ENCODE peak calls at places on chromosome X, in ten cellular contexts. L is transverse colon, H is PC-9, Y is tibial nerve, U is fibroblast of mammary gland, O is Peyer's patch, B is colonic mucosa, W is hepatocyte, P is heart right ventricle, G is cardiac muscle cell. T is an unnamed sample.

GRCh38 chrX:15464704-15465103 is 28.4 kb downstream of the PIR start:
- DNase-seq in L (no peak), H (no peak), Y (no peak), U (peak), O (no peak), B (no peak), W (no peak), P (no peak), G (no peak), T (no peak)

GRCh38 chrX:29867971-29868370 is 347.4 kb upstream of the MAGEB2 start:
- DNase-seq in L (no peak), H (no peak), Y (no peak), U (no peak), O (no peak), B (no peak), W (no peak), P (no peak), G (no peak), T (no peak)

GRCh38 chrX:27446423-27446822 is 16.7 kb downstream of the PPP4R3C start:
- DNase-seq in L (no peak), H (no peak), Y (no peak), U (no peak), O (no peak), B (no peak), W (no peak), P (no peak), G (no peak), T (no peak)

GRCh38 chrX:11064851-11065600 is 46.1 kb upstream of the HCCS start:
- DNase-seq in L (no peak), H (peak), Y (no peak), U (peak), O (no peak), B (no peak), W (no peak), P (no peak), G (no peak), T (no peak)

GRCh38 chrX:6026484-6026883 is 202.2 kb downstream of the NLGN4X start:
- DNase-seq in L (no peak), H (no peak), Y (no peak), U (no peak), O (no peak), B (no peak), W (no peak), P (no peak), G (no peak), T (no peak)

GRCh38 chrX:108025954-108026616 is 18.8 kb upstream of the VSIG1 start:
- DNase-seq in L (no peak), H (no peak), Y (no peak), U (no peak), O (no peak), B (no peak), W (no peak), P (no peak), G (no peak), T (peak)

GRCh38 chrX:133776072-133776471 is 209.3 kb downstream of the GPC3 start:
- DNase-seq in L (peak), H (peak), Y (no peak), U (no peak), O (peak), B (peak), W (no peak), P (no peak), G (peak), T (no peak)

GRCh38 chrX:131675596-131676194 is 131.8 kb downstream of the OR13H1 start:
- DNase-seq in L (no peak), H (no peak), Y (no peak), U (peak), O (no peak), B (no peak), W (peak), P (no peak), G (peak), T (no peak)

GRCh38 chrX:70769659-70770232 is 138.8 kb downstream of the TEX11 start:
- DNase-seq in L (no peak), H (no peak), Y (no peak), U (peak), O (no peak), B (no peak), W (no peak), P (no peak), G (no peak), T (no peak)

GRCh38 chrX:15447985-15448639 is 45.0 kb downstream of the PIR start:
- DNase-seq in L (no peak), H (no peak), Y (no peak), U (peak), O (no peak), B (no peak), W (no peak), P (no peak), G (peak), T (no peak)

GRCh38 chrX:110966839-110967238 is 129.2 kb upstream of the PAK3 start:
- DNase-seq in L (no peak), H (no peak), Y (no peak), U (peak), O (no peak), B (no peak), W (no peak), P (no peak), G (no peak), T (no peak)

GRCh38 chrX:54029543-54030143 is 14.6 kb downstream of the PHF8 start:
- DNase-seq in L (no peak), H (no peak), Y (no peak), U (no peak), O (no peak), B (no peak), W (no peak), P (no peak), G (no peak), T (peak)

GRCh38 chrX:11381464-11381863 is 88.3 kb downstream of the AMELX start:
- DNase-seq in L (peak), H (peak), Y (peak), U (peak), O (peak), B (peak), W (peak), P (no peak), G (peak), T (no peak)

GRCh38 chrX:28988246-28988645 is 401.0 kb downstream of the IL1RAPL1 start:
- DNase-seq in L (no peak), H (no peak), Y (no peak), U (no peak), O (no peak), B (no peak), W (no peak), P (no peak), G (peak), T (no peak)

GRCh38 chrX:119303137-119303536 is 67.1 kb downstream of the PGRMC1 start:
- DNase-seq in L (no peak), H (peak), Y (no peak), U (no peak), O (no peak), B (no peak), W (no peak), P (no peak), G (no peak), T (no peak)

GRCh38 chrX:138082881-138083280 is 517.0 kb downstream of the ZIC3 start:
- DNase-seq in L (no peak), H (no peak), Y (no peak), U (no peak), O (no peak), B (no peak), W (no peak), P (no peak), G (no peak), T (no peak)

GRCh38 chrX:132488092-132488749 is 617 bp downstream of the MBNL3 start:
- DNase-seq in L (peak), H (no peak), Y (peak), U (peak), O (peak), B (no peak), W (no peak), P (peak), G (no peak), T (no peak)

GRCh38 chrX:51420610-51421009 is 75.8 kb downstream of the NUDT11 start:
- DNase-seq in L (no peak), H (no peak), Y (peak), U (peak), O (no peak), B (peak), W (peak), P (no peak), G (peak), T (peak)

GRCh38 chrX:53086464-53086863 is 4.3 kb downstream of the TSPYL2 start:
- DNase-seq in L (peak), H (no peak), Y (peak), U (peak), O (peak), B (no peak), W (no peak), P (peak), G (no peak), T (no peak)

GRCh38 chrX:123171781-123172180 is 12.3 kb upstream of the GRIA3 start:
- DNase-seq in L (no peak), H (no peak), Y (no peak), U (peak), O (no peak), B (no peak), W (no peak), P (no peak), G (no peak), T (no peak)

GRCh38 chrX:11789809-11790208 is 31.8 kb downstream of the MSL3 start:
- DNase-seq in L (no peak), H (no peak), Y (no peak), U (no peak), O (no peak), B (no peak), W (no peak), P (no peak), G (no peak), T (no peak)

GRCh38 chrX:137684591-137684990 is 118.7 kb downstream of the ZIC3 start:
- DNase-seq in L (no peak), H (no peak), Y (no peak), U (no peak), O (no peak), B (no peak), W (no peak), P (no peak), G (no peak), T (no peak)

GRCh38 chrX:130393451-130394074 is 8.1 kb upstream of the GPR119 start:
- DNase-seq in L (peak), H (peak), Y (peak), U (peak), O (peak), B (peak), W (peak), P (peak), G (peak), T (peak)

GRCh38 chrX:17039826-17040225 is 93.4 kb downstream of the REPS2 start:
- DNase-seq in L (no peak), H (no peak), Y (no peak), U (peak), O (no peak), B (no peak), W (no peak), P (no peak), G (no peak), T (no peak)

GRCh38 chrX:154018518-154019060 is 1.1 kb downstream of the IRAK1 start:
- DNase-seq in L (no peak), H (no peak), Y (no peak), U (no peak), O (no peak), B (no peak), W (no peak), P (no peak), G (no peak), T (no peak)

GRCh38 chrX:154020500-154021115 is 906 bp upstream of the IRAK1 start:
- DNase-seq in L (no peak), H (peak), Y (no peak), U (no peak), O (no peak), B (no peak), W (no peak), P (no peak), G (no peak), T (no peak)

GRCh38 chrX:154021131-154021611 is 1.5 kb upstream of the IRAK1 start:
- DNase-seq in L (no peak), H (peak), Y (no peak), U (peak), O (no peak), B (no peak), W (no peak), P (no peak), G (no peak), T (no peak)

GRCh38 chrX:154019061-154019621 is 561 bp downstream of the IRAK1 start:
- DNase-seq in L (peak), H (peak), Y (no peak), U (no peak), O (no peak), B (no peak), W (no peak), P (no peak), G (no peak), T (no peak)

GRCh38 chrX:154019633-154020499 is at the start of gene IRAK1:
- DNase-seq in L (peak), H (peak), Y (no peak), U (peak), O (peak), B (peak), W (peak), P (peak), G (peak), T (no peak)
- TF ChIP-seq CTCF in L (no peak), H (no peak), Y (no peak), U (no peak), O (no peak), B (no peak), W (no peak), P (no peak), G (no peak), T (peak)

DNA sequence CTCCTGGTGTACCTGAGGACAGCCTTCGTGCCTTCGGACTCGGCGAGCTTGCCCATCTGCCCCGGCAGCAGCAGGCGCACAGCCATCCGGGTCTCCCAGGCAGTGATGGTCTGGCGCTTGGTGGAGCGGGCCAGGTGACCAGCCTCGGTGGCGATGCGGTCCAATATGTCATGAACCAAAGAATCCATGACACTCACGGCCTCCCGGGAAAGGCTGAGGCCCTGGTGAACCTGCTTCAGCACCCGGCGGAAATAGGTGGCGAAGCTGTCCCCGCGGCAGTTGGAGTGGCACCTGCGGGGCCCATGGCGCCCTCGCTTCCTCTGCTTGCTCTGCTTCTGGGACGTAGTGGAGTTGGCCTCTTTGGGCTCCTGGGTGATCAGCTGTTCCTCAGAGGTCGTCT is 350 bp downstream of the H2BW1 start:
- DNase-seq in L (no peak), H (no peak), Y (no peak), U (no peak), O (no peak), B (no peak), W (no peak), P (no peak), G (no peak), T (no peak)
- H3K4me3 ChIP-seq in L (no peak), H (no peak), Y (no peak), U (no peak), O (no peak), B (no peak), W (no peak), P (no peak), G (no peak), T (no peak)

DNA sequence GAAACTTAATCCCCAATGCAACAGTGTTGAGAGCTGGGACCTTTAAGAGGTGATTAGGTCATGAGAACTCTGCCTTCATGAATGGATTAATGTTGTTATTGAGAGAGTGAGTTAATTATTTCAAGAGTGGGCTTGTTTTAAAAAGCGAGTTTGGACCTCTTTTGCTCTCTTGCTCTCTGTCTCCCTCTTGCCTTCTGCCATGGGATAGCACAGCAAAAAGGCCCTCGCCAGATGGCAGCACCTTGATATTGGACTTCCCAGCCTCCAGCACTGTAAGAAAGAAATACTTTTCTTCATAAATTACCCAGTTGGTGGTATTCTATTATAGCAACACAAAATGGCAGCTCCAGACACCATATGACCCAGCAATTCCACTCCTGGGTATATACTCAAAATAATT is 7.0 kb upstream of the ATP6AP2 start:
- DNase-seq in L (no peak), H (peak), Y (no peak), U (peak), O (no peak), B (no peak), W (no peak), P (no peak), G (no peak), T (no peak)
- TF ChIP-seq CTCF in L (no peak), H (peak), Y (peak), U (peak), O (peak), B (peak), W (peak), P (no peak), G (peak), T (peak)

GRCh38 chrX:78327370-78328048 is at the start of gene CYSLTR1:
- DNase-seq in L (no peak), H (no peak), Y (peak), U (no peak), O (peak), B (no peak), W (no peak), P (no peak), G (peak), T (no peak)
- H3K4me3 ChIP-seq in L (no peak), H (no peak), Y (no peak), U (no peak), O (peak), B (peak), W (no peak), P (peak), G (no peak), T (no peak)

DNA sequence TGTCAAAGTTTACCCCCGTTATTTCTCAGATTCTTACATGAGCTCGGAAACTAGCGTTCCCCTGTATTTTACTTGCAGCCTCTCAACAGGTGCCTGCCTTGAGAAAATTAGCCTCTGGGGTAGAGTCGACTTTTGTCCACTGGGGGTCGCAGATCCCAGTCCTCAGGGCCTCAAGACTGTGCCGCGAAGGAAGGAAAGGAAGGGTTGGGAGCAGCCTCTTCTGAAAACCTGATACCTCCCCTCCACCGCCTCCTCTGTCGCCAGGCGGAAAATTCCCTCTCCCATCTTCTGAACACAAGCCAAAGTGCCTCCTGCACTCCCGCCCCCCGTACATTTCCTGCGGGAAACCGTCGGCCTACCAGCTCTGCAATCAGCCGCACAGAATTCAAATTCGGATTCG is 44.4 kb upstream of the TMSB15B start:
- DNase-seq in L (peak), H (no peak), Y (peak), U (peak), O (peak), B (peak), W (peak), P (peak), G (peak), T (no peak)
- TF ChIP-seq CTCF in L (peak), H (no peak), Y (peak), U (peak), O (peak), B (peak), W (peak), P (no peak), G (peak), T (peak)

GRCh38 chrX:45762699-45763647 is 562.3 kb upstream of the DIPK2B start:
- DNase-seq in L (no peak), H (no peak), Y (no peak), U (no peak), O (no peak), B (no peak), W (no peak), P (no peak), G (no peak), T (no peak)
- H3K4me3 ChIP-seq in L (no peak), H (no peak), Y (no peak), U (peak), O (no peak), B (no peak), W (no peak), P (no peak), G (no peak), T (no peak)

GRCh38 chrX:38768079-38768478 is 33.2 kb upstream of the MID1IP1 start:
- DNase-seq in L (no peak), H (no peak), Y (no peak), U (peak), O (no peak), B (no peak), W (peak), P (no peak), G (no peak), T (no peak)
- TF ChIP-seq CTCF in L (peak), H (no peak), Y (peak), U (peak), O (peak), B (peak), W (peak), P (no peak), G (peak), T (peak)

DNA sequence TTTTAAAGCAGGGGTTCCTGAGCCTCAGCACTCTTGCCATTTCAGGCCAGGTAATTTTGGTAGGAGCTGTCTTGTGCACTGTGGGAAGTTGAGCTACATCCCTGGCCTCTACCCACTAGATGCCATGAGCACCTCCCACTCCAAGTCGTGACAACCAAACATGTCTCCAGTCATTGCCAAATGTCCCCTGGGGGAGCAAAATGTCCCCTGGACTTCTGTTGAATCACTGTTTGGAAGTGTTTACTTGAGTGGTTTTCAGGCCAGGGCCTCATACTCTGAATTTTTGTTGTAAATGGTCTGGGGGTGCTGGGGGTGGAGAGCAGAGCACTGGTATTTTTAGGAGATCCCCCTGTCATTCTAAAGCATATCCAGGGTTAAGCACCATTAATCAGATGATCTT is 3.2 kb downstream of the PDK3 start:
- DNase-seq in L (no peak), H (no peak), Y (no peak), U (no peak), O (no peak), B (no peak), W (no peak), P (no peak), G (no peak), T (no peak)
- H3K4me3 ChIP-seq in L (no peak), H (no peak), Y (no peak), U (no peak), O (no peak), B (no peak), W (no peak), P (no peak), G (no peak), T (no peak)

GRCh38 chrX:25278341-25278740 is 262.6 kb upstream of the ARX start:
- DNase-seq in L (no peak), H (no peak), Y (no peak), U (no peak), O (no peak), B (no peak), W (no peak), P (no peak), G (no peak), T (no peak)

GRCh38 chrX:25277574-25277973 is 261.8 kb upstream of the ARX start:
- DNase-seq in L (no peak), H (no peak), Y (no peak), U (no peak), O (no peak), B (no peak), W (no peak), P (no peak), G (no peak), T (no peak)

DNA sequence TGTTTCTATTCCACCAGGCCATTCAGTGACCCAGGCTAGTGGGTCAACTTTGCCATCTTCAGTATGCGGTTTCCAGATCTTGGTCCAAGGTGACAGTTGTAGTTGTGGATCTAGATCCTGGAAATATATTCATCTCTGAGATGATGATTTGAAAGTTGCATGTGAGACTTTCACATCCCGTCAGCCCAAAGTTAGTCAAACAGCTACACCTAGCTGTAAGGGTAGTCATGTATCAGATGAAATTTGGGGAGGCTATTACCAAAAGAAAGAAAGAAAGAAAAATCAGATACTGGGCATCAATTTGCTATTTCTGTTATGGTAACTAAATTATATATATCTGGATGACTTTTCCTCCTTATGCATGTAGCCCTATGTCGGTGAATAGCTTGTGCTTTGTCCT is 259.4 kb upstream of the ARX start:
- DNase-seq in L (no peak), H (no peak), Y (no peak), U (no peak), O (no peak), B (no peak), W (no peak), P (no peak), G (no peak), T (no peak)
- TF ChIP-seq CTCF in L (no peak), H (no peak), Y (no peak), U (no peak), O (no peak), B (no peak), W (no peak), P (no peak), G (no peak), T (peak)

GRCh38 chrX:47243351-47243750 is 10.5 kb downstream of the USP11 start:
- DNase-seq in L (no peak), H (no peak), Y (no peak), U (no peak), O (peak), B (no peak), W (no peak), P (no peak), G (no peak), T (no peak)
- H3K4me3 ChIP-seq in L (no peak), H (no peak), Y (no peak), U (no peak), O (no peak), B (no peak), W (no peak), P (no peak), G (no peak), T (no peak)